ENCODE peak calls at places on chromosomes 4 and X, in nine cellular contexts. One of them, this sample, is unnamed.

GRCh38 chrX:141455103-141455502 is 129.4 kb downstream of the SPANXA1 start:
- DNase-seq in IMR-90: no peak
- DNase-seq in DND-41: no peak
- DNase-seq in fibroblast of lung: no peak
- DNase-seq in Peyer's patch: no peak
- DNase-seq in left ventricle myocardium inferior: no peak
- DNase-seq in neuronal stem cell: no peak
- DNase-seq in stomach: no peak
- DNase-seq in pancreas: no peak
- DNase-seq in this sample: no peak

GRCh38 chrX:9341305-9342201 is 123.3 kb upstream of the TBL1X start:
- DNase-seq in stomach: peak
- DNase-seq in IMR-90: peak
- DNase-seq in pancreas: no peak
- DNase-seq in left ventricle myocardium inferior: peak
- DNase-seq in DND-41: peak
- DNase-seq in neuronal stem cell: peak
- DNase-seq in fibroblast of lung: peak
- DNase-seq in Peyer's patch: peak
- DNase-seq in this sample: peak

GRCh38 chr4:125750827-125751466 is 436.2 kb downstream of the FAT4 start:
- DNase-seq in Peyer's patch: no peak
- DNase-seq in fibroblast of lung: peak
- DNase-seq in DND-41: no peak
- DNase-seq in left ventricle myocardium inferior: no peak
- DNase-seq in neuronal stem cell: peak
- DNase-seq in stomach: no peak
- DNase-seq in IMR-90: peak
- DNase-seq in pancreas: no peak
- DNase-seq in this sample: no peak

GRCh38 chrX:47749185-47749967 is 87.3 kb upstream of the ZNF81 start:
- DNase-seq in Peyer's patch: no peak
- DNase-seq in left ventricle myocardium inferior: no peak
- DNase-seq in IMR-90: peak
- DNase-seq in pancreas: no peak
- DNase-seq in stomach: no peak
- DNase-seq in neuronal stem cell: no peak
- DNase-seq in DND-41: no peak
- DNase-seq in fibroblast of lung: peak
- DNase-seq in this sample: no peak

GRCh38 chr4:162684371-162684700 is 482.4 kb downstream of the NAF1 start:
- DNase-seq in neuronal stem cell: no peak
- DNase-seq in fibroblast of lung: no peak
- DNase-seq in Peyer's patch: no peak
- DNase-seq in DND-41: no peak
- DNase-seq in pancreas: no peak
- DNase-seq in stomach: no peak
- DNase-seq in left ventricle myocardium inferior: no peak
- DNase-seq in IMR-90: no peak
- DNase-seq in this sample: no peak

GRCh38 chr4:89640620-89641366 is 196.2 kb downstream of the SNCA start:
- DNase-seq in Peyer's patch: peak
- DNase-seq in neuronal stem cell: peak
- DNase-seq in left ventricle myocardium inferior: peak
- DNase-seq in fibroblast of lung: peak
- DNase-seq in pancreas: peak
- DNase-seq in DND-41: no peak
- DNase-seq in stomach: no peak
- DNase-seq in IMR-90: peak
- DNase-seq in this sample: no peak

GRCh38 chrX:44042731-44043130 is 69.5 kb upstream of the NDP start:
- DNase-seq in Peyer's patch: no peak
- DNase-seq in stomach: no peak
- DNase-seq in fibroblast of lung: peak
- DNase-seq in pancreas: no peak
- DNase-seq in DND-41: no peak
- DNase-seq in IMR-90: peak
- DNase-seq in neuronal stem cell: no peak
- DNase-seq in left ventricle myocardium inferior: no peak
- DNase-seq in this sample: no peak

GRCh38 chr4:169440446-169440845 is 169.7 kb upstream of the SH3RF1 start:
- DNase-seq in pancreas: no peak
- DNase-seq in neuronal stem cell: no peak
- DNase-seq in fibroblast of lung: peak
- DNase-seq in stomach: no peak
- DNase-seq in IMR-90: no peak
- DNase-seq in DND-41: no peak
- DNase-seq in left ventricle myocardium inferior: no peak
- DNase-seq in Peyer's patch: no peak
- DNase-seq in this sample: no peak

GRCh38 chr4:176340871-176341685 is 21.3 kb downstream of the SPCS3 start:
- DNase-seq in pancreas: no peak
- DNase-seq in left ventricle myocardium inferior: no peak
- DNase-seq in neuronal stem cell: peak
- DNase-seq in DND-41: no peak
- DNase-seq in IMR-90: peak
- DNase-seq in Peyer's patch: no peak
- DNase-seq in stomach: no peak
- DNase-seq in fibroblast of lung: peak
- DNase-seq in this sample: no peak

GRCh38 chr4:74499986-74500781 is 55.2 kb downstream of the AREG start:
- DNase-seq in IMR-90: peak
- DNase-seq in neuronal stem cell: no peak
- DNase-seq in fibroblast of lung: peak
- DNase-seq in stomach: no peak
- DNase-seq in Peyer's patch: no peak
- DNase-seq in pancreas: no peak
- DNase-seq in left ventricle myocardium inferior: no peak
- DNase-seq in DND-41: no peak
- DNase-seq in this sample: no peak

GRCh38 chr4:177404342-177404741 is 37.9 kb downstream of the AGA start:
- DNase-seq in DND-41: no peak
- DNase-seq in pancreas: no peak
- DNase-seq in stomach: no peak
- DNase-seq in IMR-90: no peak
- DNase-seq in fibroblast of lung: peak
- DNase-seq in neuronal stem cell: no peak
- DNase-seq in Peyer's patch: no peak
- DNase-seq in left ventricle myocardium inferior: no peak
- DNase-seq in this sample: no peak

GRCh38 chrX:63961964-63962363 is 176.9 kb upstream of the ARHGEF9 start:
- DNase-seq in IMR-90: no peak
- DNase-seq in DND-41: no peak
- DNase-seq in neuronal stem cell: no peak
- DNase-seq in fibroblast of lung: no peak
- DNase-seq in Peyer's patch: no peak
- DNase-seq in pancreas: no peak
- DNase-seq in stomach: no peak
- DNase-seq in left ventricle myocardium inferior: no peak
- DNase-seq in this sample: no peak

GRCh38 chr4:110629214-110629754 is 6.4 kb upstream of the PITX2 start:
- DNase-seq in left ventricle myocardium inferior: no peak
- DNase-seq in stomach: no peak
- DNase-seq in fibroblast of lung: no peak
- DNase-seq in neuronal stem cell: no peak
- DNase-seq in DND-41: no peak
- DNase-seq in pancreas: no peak
- DNase-seq in IMR-90: no peak
- DNase-seq in Peyer's patch: no peak
- DNase-seq in this sample: no peak

GRCh38 chr4:105944535-105944934 is 49.3 kb downstream of the NPNT start:
- DNase-seq in pancreas: no peak
- DNase-seq in left ventricle myocardium inferior: no peak
- DNase-seq in Peyer's patch: no peak
- DNase-seq in stomach: no peak
- DNase-seq in IMR-90: peak
- DNase-seq in DND-41: no peak
- DNase-seq in fibroblast of lung: peak
- DNase-seq in neuronal stem cell: no peak
- DNase-seq in this sample: no peak

DNA sequence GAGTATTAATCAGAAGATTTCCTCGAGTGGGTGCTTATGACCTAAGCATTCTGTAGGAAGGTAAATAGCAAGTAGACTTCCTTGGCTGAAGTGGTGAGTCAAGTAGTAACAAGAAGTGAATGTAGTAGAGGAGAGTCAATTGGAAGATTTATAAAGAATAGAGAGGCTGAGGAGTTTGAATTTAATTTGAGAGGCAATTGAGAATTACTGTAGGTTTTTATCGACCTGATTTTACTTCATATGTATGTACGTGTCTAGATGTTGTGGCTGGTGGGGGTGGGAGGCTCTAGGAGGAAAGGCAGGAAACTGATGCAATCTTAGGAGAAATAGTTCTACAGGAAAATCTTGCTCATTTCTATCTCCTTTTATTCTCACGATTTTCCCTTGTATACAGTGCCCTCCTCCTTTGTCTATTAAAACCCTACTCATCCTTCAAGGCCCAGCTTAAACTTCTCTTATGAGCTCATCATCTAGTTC is 8.7 kb downstream of the OGT start:
- DNase-seq in neuronal stem cell: no peak
- DNase-seq in Peyer's patch: no peak
- DNase-seq in DND-41: peak
- DNase-seq in IMR-90: peak
- DNase-seq in left ventricle myocardium inferior: no peak
- DNase-seq in pancreas: no peak
- DNase-seq in stomach: no peak
- DNase-seq in fibroblast of lung: peak
- DNase-seq in this sample: no peak
- H3K4me3 ChIP-seq in neuronal stem cell: no peak
- H3K4me3 ChIP-seq in Peyer's patch: no peak
- H3K4me3 ChIP-seq in DND-41: peak
- H3K4me3 ChIP-seq in IMR-90: no peak
- H3K4me3 ChIP-seq in left ventricle myocardium inferior: peak
- H3K4me3 ChIP-seq in pancreas: no peak
- H3K4me3 ChIP-seq in stomach: no peak
- H3K4me3 ChIP-seq in fibroblast of lung: no peak
- H3K4me3 ChIP-seq in this sample: peak

DNA sequence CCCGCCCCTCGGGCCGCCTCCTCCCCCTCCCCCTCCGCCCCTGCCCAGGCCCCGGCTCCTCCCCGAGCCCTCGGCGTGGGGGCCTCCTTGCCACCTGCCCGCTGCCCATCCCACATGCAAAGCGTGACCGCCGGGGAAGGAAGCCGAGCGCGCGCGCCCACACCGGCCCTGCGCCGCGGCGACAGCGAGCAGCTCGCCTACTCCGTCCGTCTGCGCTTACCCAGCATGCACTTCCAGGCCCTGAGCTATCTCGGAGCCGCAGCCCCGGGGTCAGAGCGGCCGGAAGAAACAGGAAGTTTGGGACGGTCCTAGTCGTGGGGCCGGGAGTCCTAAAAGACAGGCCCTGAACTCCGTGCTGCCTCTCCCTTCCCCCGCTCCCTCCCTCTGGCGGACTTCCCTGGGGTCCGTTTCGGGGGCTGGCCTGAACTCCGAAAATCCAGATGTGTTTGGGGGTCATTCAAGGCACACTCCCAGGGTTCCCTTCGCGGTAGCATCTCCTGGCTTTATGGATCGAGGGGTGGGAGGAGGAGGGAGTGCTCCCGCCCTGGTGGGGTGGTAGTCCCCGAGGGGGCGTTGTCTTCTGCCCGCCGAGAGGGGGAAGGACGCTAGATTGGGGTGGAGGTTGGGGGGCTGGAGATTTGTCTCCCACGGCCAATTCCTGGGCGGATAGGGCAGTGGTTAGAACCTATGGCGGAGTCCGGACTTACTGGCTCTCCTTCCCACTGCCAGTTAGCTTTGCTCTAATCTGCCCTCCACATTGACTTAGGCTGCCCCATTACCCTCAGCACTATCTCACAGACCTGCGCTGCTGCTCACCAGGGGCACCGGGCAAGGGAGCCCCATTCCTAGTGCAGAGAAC is 25.0 kb upstream of the BCORL1 start:
- DNase-seq in DND-41: peak
- DNase-seq in neuronal stem cell: no peak
- DNase-seq in Peyer's patch: peak
- DNase-seq in IMR-90: peak
- DNase-seq in fibroblast of lung: peak
- DNase-seq in stomach: peak
- DNase-seq in pancreas: peak
- DNase-seq in left ventricle myocardium inferior: peak
- DNase-seq in this sample: no peak
- H3K27ac ChIP-seq in DND-41: peak
- H3K27ac ChIP-seq in neuronal stem cell: no peak
- H3K27ac ChIP-seq in Peyer's patch: peak
- H3K27ac ChIP-seq in IMR-90: no peak
- H3K27ac ChIP-seq in fibroblast of lung: no peak
- H3K27ac ChIP-seq in stomach: peak
- H3K27ac ChIP-seq in pancreas: peak
- H3K27ac ChIP-seq in left ventricle myocardium inferior: peak
- H3K27ac ChIP-seq in this sample: peak

GRCh38 chrX:151984891-151985290 is 10.4 kb upstream of the GABRE start:
- DNase-seq in stomach: no peak
- DNase-seq in Peyer's patch: no peak
- DNase-seq in neuronal stem cell: no peak
- DNase-seq in fibroblast of lung: no peak
- DNase-seq in pancreas: no peak
- DNase-seq in DND-41: no peak
- DNase-seq in IMR-90: no peak
- DNase-seq in left ventricle myocardium inferior: no peak
- DNase-seq in this sample: no peak
- H3K4me3 ChIP-seq in stomach: no peak
- H3K4me3 ChIP-seq in Peyer's patch: no peak
- H3K4me3 ChIP-seq in neuronal stem cell: no peak
- H3K4me3 ChIP-seq in fibroblast of lung: no peak
- H3K4me3 ChIP-seq in pancreas: no peak
- H3K4me3 ChIP-seq in DND-41: no peak
- H3K4me3 ChIP-seq in IMR-90: no peak
- H3K4me3 ChIP-seq in left ventricle myocardium inferior: no peak
- H3K4me3 ChIP-seq in this sample: no peak

GRCh38 chr4:54066088-54066415 is 1.6 kb upstream of the CHIC2 start:
- DNase-seq in neuronal stem cell: no peak
- DNase-seq in stomach: no peak
- DNase-seq in fibroblast of lung: no peak
- DNase-seq in Peyer's patch: no peak
- DNase-seq in DND-41: no peak
- DNase-seq in IMR-90: no peak
- DNase-seq in pancreas: no peak
- DNase-seq in left ventricle myocardium inferior: no peak
- DNase-seq in this sample: no peak

GRCh38 chr4:54065282-54066087 is 1.1 kb upstream of the CHIC2 start:
- DNase-seq in neuronal stem cell: no peak
- DNase-seq in IMR-90: no peak
- DNase-seq in left ventricle myocardium inferior: no peak
- DNase-seq in stomach: no peak
- DNase-seq in fibroblast of lung: peak
- DNase-seq in pancreas: no peak
- DNase-seq in Peyer's patch: no peak
- DNase-seq in DND-41: no peak
- DNase-seq in this sample: no peak

GRCh38 chr4:54067163-54067562 is 2.8 kb upstream of the CHIC2 start:
- DNase-seq in left ventricle myocardium inferior: peak
- DNase-seq in IMR-90: peak
- DNase-seq in fibroblast of lung: peak
- DNase-seq in pancreas: no peak
- DNase-seq in neuronal stem cell: no peak
- DNase-seq in Peyer's patch: peak
- DNase-seq in DND-41: no peak
- DNase-seq in stomach: peak
- DNase-seq in this sample: no peak

GRCh38 chr4:54064317-54065275 is at the start of gene CHIC2:
- DNase-seq in stomach: peak
- DNase-seq in neuronal stem cell: peak
- DNase-seq in pancreas: peak
- DNase-seq in IMR-90: peak
- DNase-seq in fibroblast of lung: peak
- DNase-seq in DND-41: peak
- DNase-seq in left ventricle myocardium inferior: peak
- DNase-seq in Peyer's patch: peak
- DNase-seq in this sample: peak

GRCh38 chr4:54066718-54067129 is 2.3 kb upstream of the CHIC2 start:
- DNase-seq in IMR-90: no peak
- DNase-seq in DND-41: no peak
- DNase-seq in fibroblast of lung: no peak
- DNase-seq in left ventricle myocardium inferior: no peak
- DNase-seq in neuronal stem cell: no peak
- DNase-seq in stomach: peak
- DNase-seq in pancreas: no peak
- DNase-seq in Peyer's patch: no peak
- DNase-seq in this sample: no peak
- H3K27ac ChIP-seq in IMR-90: no peak
- H3K27ac ChIP-seq in DND-41: no peak
- H3K27ac ChIP-seq in fibroblast of lung: peak
- H3K27ac ChIP-seq in left ventricle myocardium inferior: peak
- H3K27ac ChIP-seq in neuronal stem cell: no peak
- H3K27ac ChIP-seq in stomach: peak
- H3K27ac ChIP-seq in pancreas: no peak
- H3K27ac ChIP-seq in Peyer's patch: no peak
- H3K27ac ChIP-seq in this sample: no peak